ENCODE peak calls at places on chromosomes 2 and 18, in seven cellular contexts. S is left lobe of liver; L is Jurkat, Clone E6-1; W is NCI-H187; K is brain microvascular endothelial cell; T is hypothalamus; E is WTC11. H is an unnamed sample.

GRCh38 chr2:48070415-48070814 is 164.1 kb upstream of the FBXO11 start:
- DNase-seq in T (no peak), L (no peak), W (no peak), E (no peak), S (no peak), K (no peak), H (no peak)

GRCh38 chr18:62524443-62525200 is 1.8 kb downstream of the ZCCHC2 start:
- DNase-seq in E (peak; percentile 64), K (peak; percentile 28), L (no peak), S (peak; percentile 72), T (peak; percentile 37), W (peak; percentile 52), H (peak; percentile 66)

GRCh38 chr18:59690216-59691045 is 6.8 kb downstream of the CCBE1 start:
- DNase-seq in E (no peak), K (no peak), T (no peak), L (peak; percentile 97), S (no peak), W (no peak), H (no peak)

GRCh38 chr2:133674433-133675331 is 106.4 kb upstream of the NCKAP5 start:
- DNase-seq in E (peak; percentile 30), L (no peak), W (peak; percentile 59), S (peak; percentile 82), K (peak; percentile 78), T (peak; percentile 47), H (peak; percentile 75)

GRCh38 chr18:21740474-21740723 is 193 bp upstream of the MIB1 start:
- DNase-seq in T (peak; percentile 97), W (no peak), K (peak; percentile 96), S (peak; percentile 99), L (peak; percentile 91), E (peak; percentile 99), H (peak; percentile 98)

GRCh38 chr2:10185046-10185445 is 62.5 kb downstream of the RRM2 start:
- DNase-seq in L (no peak), E (no peak), W (no peak), S (no peak), T (no peak), K (no peak), H (no peak)

GRCh38 chr2:23628926-23629325 is 243.9 kb downstream of the KLHL29 start:
- DNase-seq in K (no peak), E (no peak), W (no peak), L (no peak), T (no peak), S (no peak), H (no peak)

GRCh38 chr2:203451686-203452085 is 83.4 kb downstream of the RAPH1 start:
- DNase-seq in T (no peak), W (no peak), S (no peak), L (no peak), K (no peak), E (no peak), H (no peak)

GRCh38 chr2:130337735-130338325 is 4.9 kb upstream of the IMP4 start:
- DNase-seq in K (peak; percentile 81), S (no peak), W (no peak), L (no peak), T (no peak), E (no peak), H (no peak)

GRCh38 chr18:73235921-73236320 is 368.1 kb upstream of the NETO1 start:
- DNase-seq in T (no peak), K (no peak), E (no peak), L (no peak), W (no peak), S (no peak), H (no peak)

GRCh38 chr18:154151-154550 is 4.2 kb upstream of the USP14 start:
- DNase-seq in T (no peak), E (no peak), K (peak; percentile 34), L (no peak), S (no peak), W (no peak), H (no peak)

GRCh38 chr2:65076345-65076710 is 20.1 kb downstream of the CEP68 start:
- DNase-seq in K (peak; percentile 63), S (no peak), L (no peak), W (no peak), E (no peak), T (no peak), H (no peak)

GRCh38 chr2:27527182-27527581 is 30.5 kb downstream of the GCKR start:
- DNase-seq in W (no peak), T (no peak), S (no peak), E (no peak), L (no peak), K (peak; percentile 17), H (no peak)

GRCh38 chr2:27989149-27989548 is 98.6 kb downstream of the BABAM2 start:
- DNase-seq in L (no peak), W (no peak), K (no peak), T (no peak), E (no peak), S (no peak), H (no peak)

GRCh38 chr2:96103388-96103705 is 13.0 kb downstream of the ADRA2B start:
- DNase-seq in T (no peak), L (no peak), K (no peak), S (peak; percentile 40), E (peak; percentile 6), W (no peak), H (no peak)

GRCh38 chr2:106572541-106573148 is 85.5 kb downstream of the CD8B2 start:
- DNase-seq in T (no peak), K (no peak), S (no peak), E (peak; percentile 58), L (peak; percentile 40), W (no peak), H (no peak)

GRCh38 chr18:49447810-49448745 is 12.4 kb downstream of the DYM start:
- DNase-seq in K (peak; percentile 41), L (peak; percentile 71), W (no peak), T (no peak), E (peak; percentile 51), S (no peak), H (no peak)

GRCh38 chr18:47296462-47296861 is 45.0 kb upstream of the SKOR2 start:
- DNase-seq in W (no peak), E (no peak), T (no peak), L (peak; percentile 62), K (no peak), S (no peak), H (no peak)

GRCh38 chr2:8488001-8488738 is 193.7 kb upstream of the ID2 start:
- DNase-seq in T (peak; percentile 15), E (no peak), S (peak; percentile 38), W (no peak), K (no peak), L (no peak), H (no peak)

GRCh38 chr2:167294031-167294774 is 405.9 kb downstream of the XIRP2 start:
- DNase-seq in L (no peak), K (peak; percentile 8), W (no peak), S (no peak), T (no peak), E (peak; percentile 65), H (no peak)

GRCh38 chr18:72910045-72910444 is 42.3 kb upstream of the NETO1 start:
- DNase-seq in S (no peak), L (no peak), K (peak; percentile 43), W (no peak), T (no peak), E (no peak), H (no peak)

GRCh38 chr18:47881752-47882455 is 48.6 kb downstream of the SMAD2 start:
- DNase-seq in L (no peak), E (no peak), K (peak; percentile 57), S (no peak), W (no peak), T (no peak), H (no peak)

GRCh38 chr2:207286106-207286505 is 120.4 kb upstream of the KLF7 start:
- DNase-seq in S (no peak), K (no peak), W (no peak), L (no peak), E (no peak), T (no peak), H (no peak)

GRCh38 chr2:187453078-187453641 is 5.1 kb upstream of the CALCRL start:
- DNase-seq in W (no peak), K (no peak), E (no peak), T (no peak), S (no peak), L (peak; percentile 14), H (no peak)

H was measured in breast epithelium.